ENCODE peak calls at places on chromosome 11, in four cellular contexts. O, B, R and C are unnamed samples.

GRCh38 chr11:29300441-29300840 is 716.4 kb downstream of the KCNA4 start:
- DNase-seq in O (no peak), R (no peak), B (peak), C (peak)

GRCh38 chr11:61697093-61697492 is 16.9 kb downstream of the DAGLA start:
- DNase-seq in B (peak), R (no peak), O (no peak), C (no peak)

GRCh38 chr11:57476223-57476882 is 16.0 kb downstream of the RTN4RL2 start:
- DNase-seq in O (no peak), B (peak), R (peak), C (peak)

GRCh38 chr11:63536669-63537292 is at the start of gene PLAAT4:
- DNase-seq in B (peak), R (peak), O (no peak), C (no peak)

GRCh38 chr11:18495703-18496102 is 31.0 kb downstream of the TSG101 start:
- DNase-seq in R (no peak), O (no peak), B (no peak), C (no peak)

GRCh38 chr11:11022126-11022730 is 164.4 kb upstream of the ZBED5 start:
- DNase-seq in B (peak), O (no peak), R (peak), C (peak)

GRCh38 chr11:33892906-33893594 is 1.2 kb upstream of the LMO2 start:
- DNase-seq in R (no peak), B (no peak), O (no peak), C (no peak)

GRCh38 chr11:16764888-16765287 is 26.4 kb downstream of the C11orf58 start:
- DNase-seq in R (no peak), O (no peak), B (no peak), C (no peak)